ENCODE peak calls at places on chromosomes 2 and 18, in nine cellular contexts. One of them, this sample, is unnamed.
A peak's percentile ranks its signal among the peaks of the same experiment; 100 is the strongest.

GRCh38 chr2:217263796-217264195 is 403.9 kb upstream of the TNP1 start:
- DNase-seq in T-helper 2 cell: no peak
- DNase-seq in activated CD4-positive, alpha-beta T cell treated with anti-CD3 and anti-CD28 coated beads for 36 hours: no peak
- DNase-seq in activated naive CD8-positive, alpha-beta T cell treated with anti-CD3 and anti-CD28 coated beads, Interleukin-2, amount 10 ng/mL, durations not matched to agents 7 days and 5 days: no peak
- DNase-seq in activated T-cell treated with anti-CD3 and anti-CD28 coated beads, Interleukin-2, amount 50 U/mL, for 24 hours: no peak
- DNase-seq in mammary epithelial cell: no peak
- DNase-seq in effector CD4-positive, alpha-beta T cell: no peak
- DNase-seq in foreskin fibroblast: no peak
- DNase-seq in IMR-90: no peak
- DNase-seq in this sample: no peak

GRCh38 chr18:22674300-22674699 is 256.6 kb upstream of the CTAGE1 start:
- DNase-seq in T-helper 2 cell: no peak
- DNase-seq in activated CD4-positive, alpha-beta T cell treated with anti-CD3 and anti-CD28 coated beads for 36 hours: no peak
- DNase-seq in activated naive CD8-positive, alpha-beta T cell treated with anti-CD3 and anti-CD28 coated beads, Interleukin-2, amount 10 ng/mL, durations not matched to agents 7 days and 5 days: no peak
- DNase-seq in activated T-cell treated with anti-CD3 and anti-CD28 coated beads, Interleukin-2, amount 50 U/mL, for 24 hours: no peak
- DNase-seq in mammary epithelial cell: peak; percentile 88
- DNase-seq in effector CD4-positive, alpha-beta T cell: no peak
- DNase-seq in foreskin fibroblast: peak; percentile 75
- DNase-seq in IMR-90: peak; percentile 94
- DNase-seq in this sample: no peak

GRCh38 chr18:78192044-78192443 is 787.6 kb upstream of the SALL3 start:
- DNase-seq in T-helper 2 cell: no peak
- DNase-seq in activated CD4-positive, alpha-beta T cell treated with anti-CD3 and anti-CD28 coated beads for 36 hours: no peak
- DNase-seq in activated naive CD8-positive, alpha-beta T cell treated with anti-CD3 and anti-CD28 coated beads, Interleukin-2, amount 10 ng/mL, durations not matched to agents 7 days and 5 days: no peak
- DNase-seq in activated T-cell treated with anti-CD3 and anti-CD28 coated beads, Interleukin-2, amount 50 U/mL, for 24 hours: no peak
- DNase-seq in mammary epithelial cell: no peak
- DNase-seq in effector CD4-positive, alpha-beta T cell: no peak
- DNase-seq in foreskin fibroblast: no peak
- DNase-seq in IMR-90: no peak
- DNase-seq in this sample: peak; percentile 38

GRCh38 chr18:61597321-61597720 is 264.1 kb downstream of the CDH20 start:
- DNase-seq in T-helper 2 cell: no peak
- DNase-seq in activated CD4-positive, alpha-beta T cell treated with anti-CD3 and anti-CD28 coated beads for 36 hours: no peak
- DNase-seq in activated naive CD8-positive, alpha-beta T cell treated with anti-CD3 and anti-CD28 coated beads, Interleukin-2, amount 10 ng/mL, durations not matched to agents 7 days and 5 days: no peak
- DNase-seq in activated T-cell treated with anti-CD3 and anti-CD28 coated beads, Interleukin-2, amount 50 U/mL, for 24 hours: no peak
- DNase-seq in mammary epithelial cell: no peak
- DNase-seq in effector CD4-positive, alpha-beta T cell: no peak
- DNase-seq in foreskin fibroblast: no peak
- DNase-seq in IMR-90: no peak
- DNase-seq in this sample: no peak

GRCh38 chr18:12335503-12335902 is 27.5 kb downstream of the TUBB6 start:
- DNase-seq in T-helper 2 cell: no peak
- DNase-seq in activated CD4-positive, alpha-beta T cell treated with anti-CD3 and anti-CD28 coated beads for 36 hours: no peak
- DNase-seq in activated naive CD8-positive, alpha-beta T cell treated with anti-CD3 and anti-CD28 coated beads, Interleukin-2, amount 10 ng/mL, durations not matched to agents 7 days and 5 days: no peak
- DNase-seq in activated T-cell treated with anti-CD3 and anti-CD28 coated beads, Interleukin-2, amount 50 U/mL, for 24 hours: no peak
- DNase-seq in mammary epithelial cell: no peak
- DNase-seq in effector CD4-positive, alpha-beta T cell: no peak
- DNase-seq in foreskin fibroblast: no peak
- DNase-seq in IMR-90: no peak
- DNase-seq in this sample: no peak

GRCh38 chr2:85132834-85133637 is at the start of gene TCF7L1:
- DNase-seq in T-helper 2 cell: peak; percentile 10
- DNase-seq in activated CD4-positive, alpha-beta T cell treated with anti-CD3 and anti-CD28 coated beads for 36 hours: peak; percentile 67
- DNase-seq in activated naive CD8-positive, alpha-beta T cell treated with anti-CD3 and anti-CD28 coated beads, Interleukin-2, amount 10 ng/mL, durations not matched to agents 7 days and 5 days: peak; percentile 62
- DNase-seq in activated T-cell treated with anti-CD3 and anti-CD28 coated beads, Interleukin-2, amount 50 U/mL, for 24 hours: peak; percentile 57
- DNase-seq in mammary epithelial cell: peak; percentile 86
- DNase-seq in effector CD4-positive, alpha-beta T cell: no peak
- DNase-seq in foreskin fibroblast: peak; percentile 76
- DNase-seq in IMR-90: peak; percentile 88
- DNase-seq in this sample: peak; percentile 99

GRCh38 chr2:231124833-231125232 is at the start of gene HTR2B:
- DNase-seq in T-helper 2 cell: no peak
- DNase-seq in activated CD4-positive, alpha-beta T cell treated with anti-CD3 and anti-CD28 coated beads for 36 hours: peak; percentile 60
- DNase-seq in activated naive CD8-positive, alpha-beta T cell treated with anti-CD3 and anti-CD28 coated beads, Interleukin-2, amount 10 ng/mL, durations not matched to agents 7 days and 5 days: no peak
- DNase-seq in activated T-cell treated with anti-CD3 and anti-CD28 coated beads, Interleukin-2, amount 50 U/mL, for 24 hours: no peak
- DNase-seq in mammary epithelial cell: no peak
- DNase-seq in effector CD4-positive, alpha-beta T cell: no peak
- DNase-seq in foreskin fibroblast: peak; percentile 11
- DNase-seq in IMR-90: peak; percentile 35
- DNase-seq in this sample: no peak

GRCh38 chr2:127575941-127576432 is 40.5 kb downstream of the MYO7B start:
- DNase-seq in T-helper 2 cell: no peak
- DNase-seq in activated CD4-positive, alpha-beta T cell treated with anti-CD3 and anti-CD28 coated beads for 36 hours: no peak
- DNase-seq in activated naive CD8-positive, alpha-beta T cell treated with anti-CD3 and anti-CD28 coated beads, Interleukin-2, amount 10 ng/mL, durations not matched to agents 7 days and 5 days: peak; percentile 17
- DNase-seq in activated T-cell treated with anti-CD3 and anti-CD28 coated beads, Interleukin-2, amount 50 U/mL, for 24 hours: no peak
- DNase-seq in mammary epithelial cell: no peak
- DNase-seq in effector CD4-positive, alpha-beta T cell: no peak
- DNase-seq in foreskin fibroblast: peak; percentile 4
- DNase-seq in IMR-90: no peak
- DNase-seq in this sample: no peak

This sample was measured in H7.